ENCODE peak calls at places on chromosomes 2 and 18, in four cellular contexts. J is H1, I is K562, Z is HCT116. X is an unnamed sample.
A peak's percentile ranks its signal among the peaks of the same experiment; 100 is the strongest.

GRCh38 chr2:80050246-80050645 is 254.3 kb downstream of the LRRTM1 start:
- DNase-seq in J (no peak), I (no peak), Z (no peak), X (no peak)

GRCh38 chr18:56873441-56874140 is 222.4 kb downstream of the WDR7 start:
- DNase-seq in I (no peak), J (peak; percentile 57), Z (no peak), X (peak; percentile 28)

GRCh38 chr18:5097116-5097703 is 99.8 kb downstream of the AKAIN1 start:
- DNase-seq in J (no peak), Z (no peak), I (no peak), X (no peak)

GRCh38 chr2:183149489-183149888 is 25.2 kb downstream of the NUP35 start:
- DNase-seq in J (no peak), Z (no peak), I (no peak), X (no peak)

GRCh38 chr2:45300026-45300750 is 290.9 kb upstream of the SIX2 start:
- DNase-seq in I (no peak), Z (no peak), J (no peak), X (peak; percentile 84)

GRCh38 chr2:120691410-120691809 is 44.3 kb upstream of the GLI2 start:
- DNase-seq in I (no peak), Z (no peak), J (no peak), X (no peak)

GRCh38 chr2:88396209-88396608 is 56.3 kb downstream of the FOXI3 start:
- DNase-seq in J (no peak), I (no peak), Z (no peak), X (no peak)

GRCh38 chr2:43458002-43458628 is 137.7 kb downstream of the THADA start:
- DNase-seq in I (no peak), Z (no peak), J (no peak), X (no peak)

GRCh38 chr2:238879621-238880377 is 31.9 kb downstream of the TWIST2 start:
- DNase-seq in Z (no peak), I (no peak), J (no peak), X (no peak)

GRCh38 chr2:218980800-218981389 is 4.1 kb downstream of the FEV start:
- DNase-seq in J (no peak), Z (no peak), I (no peak), X (no peak)

GRCh38 chr2:60998628-60999545 is 18.6 kb upstream of the PEX13 start:
- DNase-seq in Z (no peak), J (no peak), I (peak; percentile 20), X (peak; percentile 62)

GRCh38 chr2:127859712-127860085 is 1.7 kb upstream of the POLR2D start:
- DNase-seq in Z (peak; percentile 37), J (peak; percentile 54), I (peak; percentile 70), X (peak; percentile 54)

GRCh38 chr18:59837586-59837985 is 62.2 kb upstream of the PMAIP1 start:
- DNase-seq in I (peak; percentile 50), J (peak; percentile 36), Z (peak; percentile 80), X (peak; percentile 52)

GRCh38 chr18:3454365-3455089 is 4.6 kb downstream of the TGIF1 start:
- DNase-seq in Z (no peak), J (no peak), I (peak; percentile 61), X (peak; percentile 66)

DNA sequence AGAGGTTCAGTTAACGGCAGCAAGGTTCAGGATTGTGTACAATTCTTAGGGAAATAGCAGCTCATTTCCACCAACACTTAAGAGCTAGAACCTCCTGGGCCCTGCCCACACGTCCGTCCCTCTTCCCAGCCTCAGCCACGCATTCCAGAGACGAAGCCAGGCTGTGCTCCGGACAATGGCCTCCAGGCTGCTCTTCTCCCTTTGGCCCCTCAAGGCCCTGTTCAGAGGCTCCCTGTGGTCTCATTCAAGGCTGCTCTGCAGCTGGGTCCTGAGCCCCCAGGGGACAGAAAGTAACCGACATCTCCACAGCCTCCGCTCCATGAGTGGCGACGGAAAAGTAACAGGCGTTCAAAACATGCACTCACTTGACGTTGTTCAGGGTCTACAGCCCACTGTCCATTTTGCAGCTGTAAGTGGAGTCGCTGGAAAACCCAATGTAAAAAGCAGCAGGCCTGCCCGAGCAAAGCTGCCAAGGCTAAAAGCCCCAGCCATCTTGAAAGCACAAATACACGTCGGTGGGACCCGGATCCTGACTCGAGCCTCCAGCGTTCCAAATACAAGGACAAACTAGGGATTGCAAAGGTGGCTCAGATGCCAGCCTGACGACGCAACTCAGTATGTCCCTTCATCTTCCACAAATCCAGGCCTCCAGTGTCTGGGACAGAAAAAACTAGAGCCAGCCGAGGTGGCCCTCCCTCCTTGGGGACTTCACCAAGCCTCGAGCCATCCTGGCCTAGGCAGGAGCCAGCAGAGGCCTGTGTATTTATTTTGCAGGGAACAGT is 76.9 kb downstream of the NDUFA10 start:
- DNase-seq in Z (no peak), J (no peak), I (no peak), X (no peak)
- H3K9ac ChIP-seq in Z (no peak overlapping the region), J (no peak overlapping the region), I (no peak overlapping the region), X (no peak overlapping the region)

DNA sequence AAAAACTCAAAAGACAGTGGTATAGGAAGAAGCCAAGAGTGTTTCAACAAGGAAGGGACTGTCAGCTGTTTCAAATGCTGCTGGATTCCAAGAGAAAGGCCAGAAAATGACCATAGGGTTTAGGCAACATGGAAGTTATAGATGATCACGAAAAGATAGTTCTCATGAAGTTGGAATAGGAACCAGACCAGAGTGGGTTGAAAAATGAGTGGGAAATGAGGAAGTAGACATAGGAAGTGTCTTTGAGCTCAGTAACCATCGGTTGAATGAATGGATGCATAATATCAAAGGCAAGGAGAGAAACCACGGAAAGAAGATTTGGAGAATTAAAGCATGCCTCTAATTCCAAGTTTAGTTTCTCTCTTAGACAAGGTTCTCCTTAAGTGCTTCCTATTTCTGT is 1.3 kb downstream of the NCAPH start:
- DNase-seq in Z (no peak), I (no peak), J (no peak), X (no peak)
- TF ChIP-seq FOSL1 in Z (no peak), I (no peak), J (no peak), X (no peak)

GRCh38 chr2:231540017-231540416 is 9.8 kb upstream of the NMUR1 start:
- DNase-seq in J (no peak), I (no peak), Z (no peak), X (no peak)
- H3K9ac ChIP-seq in J (no peak overlapping the region), I (no peak overlapping the region), Z (no peak overlapping the region), X (no peak overlapping the region)

DNA sequence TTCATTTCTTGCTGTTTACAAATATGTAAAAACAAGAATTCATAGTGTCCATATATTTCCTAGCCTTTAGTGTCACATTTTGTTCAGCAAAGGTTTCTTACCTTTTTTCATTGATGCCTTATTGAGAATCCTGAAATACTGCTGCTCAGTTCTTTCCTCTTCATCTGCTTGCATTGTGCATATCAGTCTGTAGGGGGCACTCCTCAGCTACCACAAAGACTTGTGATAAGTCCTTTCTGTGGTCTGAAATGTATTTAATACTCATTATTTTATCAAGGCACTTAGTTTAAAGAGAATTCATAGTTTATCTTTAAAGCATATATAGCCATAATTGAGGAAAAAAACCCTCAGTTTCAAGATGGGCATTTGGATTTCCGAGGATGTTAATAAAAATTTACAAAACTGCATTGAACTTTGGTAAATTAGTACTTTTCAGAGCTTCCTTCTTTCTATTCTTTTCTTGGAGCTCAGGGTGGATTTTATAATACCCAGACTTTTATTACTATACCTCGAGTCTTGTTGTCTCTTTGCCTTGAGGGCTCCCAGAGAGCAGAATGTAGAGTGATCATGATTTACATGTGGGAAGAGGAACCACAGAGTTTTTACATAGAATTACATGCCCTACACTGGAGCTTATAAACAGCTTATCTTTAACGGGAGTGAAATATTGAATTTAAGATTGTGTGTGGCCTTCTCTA is 570.1 kb downstream of the PLCL1 start:
- DNase-seq in I (peak; percentile 41), J (peak; percentile 5), Z (no peak), X (peak; percentile 51)
- TF ChIP-seq FOSL1 in I (no peak), J (no peak), Z (no peak), X (no peak)

GRCh38 chr2:3651686-3652516 is 6.1 kb upstream of the ALLC start:
- DNase-seq in I (no peak), Z (no peak), J (peak; percentile 70), X (peak; percentile 92)
- H3K9ac ChIP-seq in I (no peak overlapping the region), Z (no peak overlapping the region), J (peak overlapping the region; percentile 88), X (peak overlapping the region; percentile 43)

GRCh38 chr2:26144953-26145680 is 27.8 kb upstream of the GAREM2 start:
- DNase-seq in Z (peak; percentile 60), I (peak; percentile 54), J (peak; percentile 50), X (peak; percentile 69)
- TF ChIP-seq FOSL1 in Z (no peak), I (no peak), J (no peak), X (no peak)

GRCh38 chr18:23258566-23259265 is 123.4 kb downstream of the CABLES1 start:
- DNase-seq in Z (no peak), J (no peak), I (no peak), X (no peak)

GRCh38 chr18:23257153-23257552 is 121.9 kb downstream of the CABLES1 start:
- DNase-seq in Z (no peak), J (no peak), I (no peak), X (peak; percentile 6)

GRCh38 chr18:23260932-23261590 is 125.8 kb downstream of the CABLES1 start:
- DNase-seq in Z (no peak), I (no peak), J (no peak), X (no peak)

GRCh38 chr18:23257686-23258565 is 122.6 kb downstream of the CABLES1 start:
- DNase-seq in J (no peak), Z (no peak), I (no peak), X (no peak)

DNA sequence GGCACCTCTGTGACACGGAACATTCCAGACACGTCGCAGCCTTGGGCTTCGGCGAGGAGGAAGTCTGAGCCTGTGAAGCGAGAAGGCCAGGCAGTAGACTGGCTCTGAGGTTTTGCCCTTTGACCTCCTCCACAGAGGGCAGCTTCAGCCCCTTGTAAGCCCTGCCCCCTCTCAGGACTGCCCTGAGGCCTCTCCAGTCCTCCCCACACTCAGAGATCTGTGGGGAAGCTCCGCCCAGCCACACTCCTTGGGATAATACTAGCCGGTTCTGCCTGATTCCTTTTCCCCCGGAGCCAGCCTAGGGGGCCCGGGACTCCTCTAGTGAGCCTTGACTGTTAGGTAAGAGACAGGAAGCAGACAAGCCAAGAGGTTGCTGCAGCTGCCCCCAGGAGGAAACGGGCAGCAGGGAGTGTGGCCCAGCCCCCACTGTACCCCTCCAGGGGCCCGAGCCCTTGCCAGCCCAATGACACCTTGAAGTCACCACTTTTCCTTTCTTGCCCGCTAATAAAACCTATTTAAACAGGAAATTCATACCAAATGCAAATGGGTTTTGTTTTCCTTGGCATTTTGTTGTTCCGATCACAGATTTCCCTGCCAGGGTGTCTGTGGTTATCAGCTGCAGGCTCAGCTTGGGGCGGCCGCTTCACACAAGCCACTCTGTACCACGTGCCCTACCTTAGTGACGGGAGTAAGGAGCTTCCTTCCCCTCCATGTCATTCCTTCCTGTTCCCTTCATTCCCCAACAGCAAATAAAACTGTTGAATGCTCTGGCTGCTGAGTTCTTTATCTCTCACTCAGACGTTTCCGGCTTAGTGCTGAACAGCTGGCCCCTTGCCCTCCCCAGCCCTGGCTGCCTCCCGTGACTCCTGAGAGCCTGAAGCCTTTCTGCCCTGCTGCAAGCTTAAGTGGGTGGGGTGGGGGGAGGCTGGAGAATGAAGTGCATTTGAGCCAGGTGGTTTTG is 124.7 kb downstream of the CABLES1 start:
- DNase-seq in J (no peak), Z (no peak), I (peak; percentile 66), X (peak; percentile 56)
- H3K9ac ChIP-seq in J (no peak overlapping the region), Z (no peak overlapping the region), I (no peak overlapping the region), X (peak overlapping the region; percentile 28)

DNA sequence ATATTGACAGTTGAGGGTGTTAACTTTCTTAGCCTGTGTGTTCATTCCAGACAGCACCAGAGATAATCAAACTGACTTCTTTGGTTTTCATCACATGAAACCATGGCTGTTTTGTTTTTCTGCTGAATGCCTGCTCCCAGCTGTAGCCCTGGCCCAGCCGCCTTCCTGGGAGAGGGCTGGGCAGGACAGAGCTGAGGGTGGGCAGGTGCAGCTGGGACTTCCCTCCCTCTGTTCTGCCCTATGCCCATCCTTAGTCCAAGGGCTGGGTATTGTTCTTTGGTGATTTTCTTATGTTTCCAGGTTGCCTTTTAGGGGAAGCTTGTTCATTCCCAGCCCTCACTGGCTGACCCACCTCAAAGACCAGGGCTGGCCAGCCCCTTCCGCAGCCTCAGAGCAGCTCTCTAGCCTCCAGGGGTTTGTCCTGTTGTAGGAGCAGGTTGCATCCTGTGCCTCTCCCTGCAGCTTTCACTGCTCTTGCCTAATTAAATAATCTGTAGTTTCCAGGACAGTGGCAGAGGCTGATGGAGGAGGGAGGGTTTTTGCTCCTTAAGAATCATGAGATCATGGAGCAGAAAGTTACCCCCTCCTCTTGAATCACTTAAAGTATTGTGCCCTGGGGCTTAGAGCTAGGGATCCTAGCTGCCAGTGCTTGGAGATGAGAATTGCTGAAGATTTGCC is 61.4 kb downstream of the MTCL1 start:
- DNase-seq in I (no peak), Z (no peak), J (no peak), X (no peak)
- TF ChIP-seq FOSL1 in I (no peak), Z (no peak), J (no peak), X (no peak)

X was measured in HepG2.